ENCODE peak calls at places on chromosomes 16 and 17, in six cellular contexts. One of them, this sample, is unnamed.

GRCh38 chr16:28326881-28327610 is 34.7 kb downstream of the SBK1 start:
- DNase-seq in CD4-positive, alpha-beta memory T cell: peak; percentile 55
- DNase-seq in CD8-positive, alpha-beta memory T cell: peak; percentile 44
- DNase-seq in right cardiac atrium: peak; percentile 74
- DNase-seq in stomach: peak; percentile 67
- DNase-seq in cardiac muscle cell: peak; percentile 74
- DNase-seq in this sample: peak; percentile 74

GRCh38 chr16:73040136-73040535 is 7.8 kb downstream of the ZFHX3 start:
- DNase-seq in CD4-positive, alpha-beta memory T cell: no peak
- DNase-seq in CD8-positive, alpha-beta memory T cell: no peak
- DNase-seq in right cardiac atrium: no peak
- DNase-seq in stomach: no peak
- DNase-seq in cardiac muscle cell: no peak
- DNase-seq in this sample: no peak

GRCh38 chr17:27294689-27295630 is 1.0 kb downstream of the WSB1 start:
- DNase-seq in CD4-positive, alpha-beta memory T cell: peak; percentile 64
- DNase-seq in CD8-positive, alpha-beta memory T cell: peak; percentile 28
- DNase-seq in right cardiac atrium: peak; percentile 75
- DNase-seq in stomach: peak; percentile 61
- DNase-seq in cardiac muscle cell: peak; percentile 76
- DNase-seq in this sample: no peak

GRCh38 chr17:80694992-80695912 is 150.6 kb downstream of the RPTOR start:
- DNase-seq in CD4-positive, alpha-beta memory T cell: no peak
- DNase-seq in CD8-positive, alpha-beta memory T cell: no peak
- DNase-seq in right cardiac atrium: no peak
- DNase-seq in stomach: no peak
- DNase-seq in cardiac muscle cell: no peak
- DNase-seq in this sample: no peak

GRCh38 chr16:51002889-51003490 is 148.1 kb downstream of the SALL1 start:
- DNase-seq in CD4-positive, alpha-beta memory T cell: no peak
- DNase-seq in CD8-positive, alpha-beta memory T cell: no peak
- DNase-seq in right cardiac atrium: peak; percentile 60
- DNase-seq in stomach: peak; percentile 69
- DNase-seq in cardiac muscle cell: no peak
- DNase-seq in this sample: no peak

GRCh38 chr17:28338056-28338768 is 2.7 kb downstream of the TNFAIP1 start:
- DNase-seq in CD4-positive, alpha-beta memory T cell: no peak
- DNase-seq in CD8-positive, alpha-beta memory T cell: no peak
- DNase-seq in right cardiac atrium: no peak
- DNase-seq in stomach: no peak
- DNase-seq in cardiac muscle cell: no peak
- DNase-seq in this sample: no peak

GRCh38 chr16:12758031-12758669 is 45.5 kb downstream of the CPPED1 start:
- DNase-seq in CD4-positive, alpha-beta memory T cell: no peak
- DNase-seq in CD8-positive, alpha-beta memory T cell: no peak
- DNase-seq in right cardiac atrium: no peak
- DNase-seq in stomach: no peak
- DNase-seq in cardiac muscle cell: peak; percentile 67
- DNase-seq in this sample: no peak

GRCh38 chr17:68296217-68297140 is 5.2 kb downstream of the ARSG start:
- DNase-seq in CD4-positive, alpha-beta memory T cell: peak; percentile 79
- DNase-seq in CD8-positive, alpha-beta memory T cell: peak; percentile 62
- DNase-seq in right cardiac atrium: no peak
- DNase-seq in stomach: peak; percentile 49
- DNase-seq in cardiac muscle cell: no peak
- DNase-seq in this sample: no peak

GRCh38 chr16:85491798-85492616 is 121.1 kb upstream of the GSE1 start:
- DNase-seq in CD4-positive, alpha-beta memory T cell: no peak
- DNase-seq in CD8-positive, alpha-beta memory T cell: no peak
- DNase-seq in right cardiac atrium: peak; percentile 90
- DNase-seq in stomach: peak; percentile 95
- DNase-seq in cardiac muscle cell: peak; percentile 67
- DNase-seq in this sample: peak; percentile 64

GRCh38 chr16:71889147-71889546 is 5.2 kb upstream of the ZNF821 start:
- DNase-seq in CD4-positive, alpha-beta memory T cell: no peak
- DNase-seq in CD8-positive, alpha-beta memory T cell: no peak
- DNase-seq in right cardiac atrium: no peak
- DNase-seq in stomach: no peak
- DNase-seq in cardiac muscle cell: no peak
- DNase-seq in this sample: no peak

DNA sequence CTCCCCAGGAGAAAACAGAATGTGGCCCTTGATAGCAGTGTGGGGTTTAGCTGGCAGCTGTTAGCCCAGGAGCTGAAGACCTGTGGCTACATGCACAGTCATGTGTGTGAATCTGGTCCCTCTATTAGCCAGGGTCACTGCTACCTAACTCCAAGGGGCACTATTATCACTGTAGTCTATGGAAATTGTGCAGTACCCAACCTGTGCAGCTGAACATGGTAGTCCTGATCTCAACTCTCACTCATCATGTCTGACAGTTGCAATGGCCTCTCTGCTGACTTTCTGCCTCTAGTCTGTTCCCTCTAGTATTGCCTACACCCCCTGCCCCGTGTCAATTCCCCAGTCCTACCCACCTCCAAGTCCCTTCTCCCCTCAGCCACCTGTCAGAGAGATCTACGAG is 67.4 kb downstream of the RAB11FIP4 start:
- DNase-seq in CD4-positive, alpha-beta memory T cell: no peak
- DNase-seq in CD8-positive, alpha-beta memory T cell: no peak
- DNase-seq in right cardiac atrium: no peak
- DNase-seq in stomach: no peak
- DNase-seq in cardiac muscle cell: no peak
- DNase-seq in this sample: no peak
- H3K4me3 ChIP-seq in CD4-positive, alpha-beta memory T cell: no peak overlapping the region
- H3K4me3 ChIP-seq in CD8-positive, alpha-beta memory T cell: no peak overlapping the region
- H3K4me3 ChIP-seq in right cardiac atrium: no peak overlapping the region
- H3K4me3 ChIP-seq in stomach: no peak overlapping the region
- H3K4me3 ChIP-seq in cardiac muscle cell: no peak overlapping the region
- H3K4me3 ChIP-seq in this sample: no peak overlapping the region

GRCh38 chr16:88782454-88783390 is 2.3 kb downstream of the PIEZO1 start:
- DNase-seq in CD4-positive, alpha-beta memory T cell: no peak
- DNase-seq in CD8-positive, alpha-beta memory T cell: peak; percentile 32
- DNase-seq in right cardiac atrium: no peak
- DNase-seq in stomach: no peak
- DNase-seq in cardiac muscle cell: no peak
- DNase-seq in this sample: no peak
- H3K4me1 ChIP-seq in CD4-positive, alpha-beta memory T cell: peaks cover 67% of the 10 kb centered on the region
- H3K4me1 ChIP-seq in CD8-positive, alpha-beta memory T cell: peaks cover 57% of the 10 kb centered on the region
- H3K4me1 ChIP-seq in right cardiac atrium: peaks cover 4% of the 10 kb centered on the region
- H3K4me1 ChIP-seq in stomach: peaks cover 72% of the 10 kb centered on the region
- H3K4me1 ChIP-seq in cardiac muscle cell: peaks cover 17% of the 10 kb centered on the region
- H3K4me1 ChIP-seq in this sample: peaks cover 52% of the 10 kb centered on the region

DNA sequence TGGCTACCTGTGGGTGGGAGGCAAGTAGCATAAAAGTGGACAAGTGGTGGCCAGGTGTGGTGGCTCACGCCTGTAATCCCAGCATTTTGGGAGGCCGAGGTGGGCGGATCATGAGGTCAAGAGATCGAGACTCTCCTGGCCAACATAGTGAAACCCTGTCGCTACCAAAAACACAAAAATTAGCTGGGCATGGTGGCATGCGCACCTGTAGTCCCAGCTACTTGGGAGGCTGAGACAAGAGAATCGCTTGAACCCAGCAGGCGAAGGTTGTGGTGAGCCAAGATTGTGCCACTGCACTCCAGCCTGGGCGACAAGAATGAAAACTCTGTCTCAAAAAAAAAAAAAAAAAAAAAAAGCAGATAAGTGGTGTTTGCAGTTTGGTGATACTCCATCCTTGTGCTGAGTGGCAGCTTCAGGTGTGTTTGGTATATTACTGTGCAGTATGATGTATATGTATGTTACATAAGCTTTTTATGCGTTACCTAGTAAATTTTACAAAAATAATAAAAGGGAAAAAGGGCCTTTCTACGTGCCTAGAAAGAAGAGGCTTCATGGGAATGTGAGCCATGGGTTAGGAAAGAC is 856 bp downstream of the ICAM2 start:
- DNase-seq in CD4-positive, alpha-beta memory T cell: no peak
- DNase-seq in CD8-positive, alpha-beta memory T cell: no peak
- DNase-seq in right cardiac atrium: no peak
- DNase-seq in stomach: no peak
- DNase-seq in cardiac muscle cell: no peak
- DNase-seq in this sample: no peak
- H3K4me3 ChIP-seq in CD4-positive, alpha-beta memory T cell: peak overlapping the region; percentile 96
- H3K4me3 ChIP-seq in CD8-positive, alpha-beta memory T cell: peak overlapping the region; percentile 83
- H3K4me3 ChIP-seq in right cardiac atrium: peak overlapping the region; percentile 57
- H3K4me3 ChIP-seq in stomach: peak overlapping the region; percentile 40
- H3K4me3 ChIP-seq in cardiac muscle cell: no peak overlapping the region
- H3K4me3 ChIP-seq in this sample: peak overlapping the region; percentile 6

GRCh38 chr17:9226794-9227135 is 205.5 kb downstream of the NTN1 start:
- DNase-seq in CD4-positive, alpha-beta memory T cell: no peak
- DNase-seq in CD8-positive, alpha-beta memory T cell: no peak
- DNase-seq in right cardiac atrium: peak; percentile 55
- DNase-seq in stomach: no peak
- DNase-seq in cardiac muscle cell: no peak
- DNase-seq in this sample: no peak
- H3K4me1 ChIP-seq in CD4-positive, alpha-beta memory T cell: peaks cover 18% of the 10 kb centered on the region
- H3K4me1 ChIP-seq in CD8-positive, alpha-beta memory T cell: peaks cover 8% of the 10 kb centered on the region
- H3K4me1 ChIP-seq in right cardiac atrium: no peaks in the 10 kb centered on the region
- H3K4me1 ChIP-seq in stomach: peaks cover 7% of the 10 kb centered on the region
- H3K4me1 ChIP-seq in cardiac muscle cell: no peaks in the 10 kb centered on the region
- H3K4me1 ChIP-seq in this sample: no peaks in the 10 kb centered on the region

DNA sequence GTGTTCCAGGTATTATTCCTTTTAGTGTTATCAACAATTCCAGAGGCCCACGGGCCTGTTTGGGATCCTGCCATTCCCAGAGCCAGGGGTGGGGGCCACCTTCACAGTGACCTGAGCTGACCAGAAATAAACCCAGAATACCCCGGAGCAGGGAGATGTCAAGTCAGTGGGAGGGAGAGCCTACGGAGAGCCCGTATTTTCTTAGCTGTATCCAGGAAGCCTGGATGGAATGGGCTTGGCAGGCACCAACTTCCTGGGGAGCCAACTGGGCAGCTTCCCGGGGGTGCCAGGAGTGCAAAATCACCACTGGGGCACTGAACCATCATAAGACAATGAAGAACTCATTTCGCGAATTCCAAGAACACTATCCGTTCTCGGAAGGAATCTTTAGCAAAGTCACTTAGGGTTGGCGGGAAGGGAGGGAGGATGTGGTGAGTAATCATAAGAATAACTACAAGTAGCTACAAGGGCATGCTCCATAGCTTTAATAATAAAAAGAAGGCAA is 13.2 kb upstream of the MRTFB start:
- DNase-seq in CD4-positive, alpha-beta memory T cell: no peak
- DNase-seq in CD8-positive, alpha-beta memory T cell: no peak
- DNase-seq in right cardiac atrium: peak; percentile 75
- DNase-seq in stomach: no peak
- DNase-seq in cardiac muscle cell: no peak
- DNase-seq in this sample: no peak
- H3K4me3 ChIP-seq in CD4-positive, alpha-beta memory T cell: no peak overlapping the region
- H3K4me3 ChIP-seq in CD8-positive, alpha-beta memory T cell: no peak overlapping the region
- H3K4me3 ChIP-seq in right cardiac atrium: no peak overlapping the region
- H3K4me3 ChIP-seq in stomach: no peak overlapping the region
- H3K4me3 ChIP-seq in cardiac muscle cell: no peak overlapping the region
- H3K4me3 ChIP-seq in this sample: no peak overlapping the region

DNA sequence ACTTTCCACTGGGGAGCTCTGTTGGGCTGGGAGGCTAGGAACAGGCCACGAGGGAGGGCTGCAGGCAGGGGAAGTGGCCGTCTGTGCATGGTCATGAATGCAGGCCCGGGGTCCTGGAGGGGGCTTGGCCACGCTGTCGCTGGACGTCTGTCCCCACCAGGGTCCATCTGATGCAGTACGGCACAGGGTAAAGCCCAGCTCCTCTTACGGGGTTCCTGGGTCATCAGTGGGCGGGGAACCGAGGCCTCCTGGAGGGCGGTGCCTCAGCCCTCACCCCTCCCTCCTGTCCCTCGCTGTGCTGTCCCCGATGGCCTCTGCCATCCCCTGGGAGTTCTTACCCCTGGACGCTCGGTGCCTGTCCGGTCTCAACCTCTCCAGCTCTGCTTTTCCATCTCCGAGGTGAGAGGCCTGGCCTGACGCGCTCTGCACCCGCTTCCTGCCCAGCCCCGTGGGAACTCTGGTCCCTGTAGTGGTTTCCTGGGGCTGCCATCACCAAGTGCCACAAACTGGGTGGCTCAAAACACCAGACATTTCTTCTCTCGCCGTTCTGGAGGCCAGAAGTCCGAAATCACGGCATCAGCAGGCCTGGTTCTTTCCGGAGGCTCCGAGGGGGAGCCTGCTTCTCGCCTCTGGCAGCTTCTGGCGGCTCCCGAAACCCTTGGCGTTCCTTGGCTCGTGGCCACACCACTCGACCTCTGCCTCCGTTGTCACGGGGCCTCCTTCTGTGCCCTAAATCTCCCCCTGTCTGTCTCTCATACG is 182.8 kb downstream of the SEC14L1 start:
- DNase-seq in CD4-positive, alpha-beta memory T cell: no peak
- DNase-seq in CD8-positive, alpha-beta memory T cell: no peak
- DNase-seq in right cardiac atrium: peak; percentile 83
- DNase-seq in stomach: peak; percentile 38
- DNase-seq in cardiac muscle cell: no peak
- DNase-seq in this sample: peak; percentile 58
- H3K4me1 ChIP-seq in CD4-positive, alpha-beta memory T cell: peaks cover 69% of the 10 kb centered on the region
- H3K4me1 ChIP-seq in CD8-positive, alpha-beta memory T cell: peaks cover 55% of the 10 kb centered on the region
- H3K4me1 ChIP-seq in right cardiac atrium: peaks cover 9% of the 10 kb centered on the region
- H3K4me1 ChIP-seq in stomach: peaks cover 100% of the 10 kb centered on the region
- H3K4me1 ChIP-seq in cardiac muscle cell: peaks cover 30% of the 10 kb centered on the region
- H3K4me1 ChIP-seq in this sample: peaks cover 70% of the 10 kb centered on the region

This sample was measured in mucosa of descending colon.